ENCODE peak calls at places on chromosomes 6 and 20, in nine cellular contexts. P is NCI-H1105 treated with DMSO at 0.1 percent for 48 hours, H is RPMI8226, F is H4, L is GM04504, W is SHP77, N is NCI-H345, X is KBM-7, C is iPS DF 6.9. Z is an unnamed sample.

GRCh38 chr6:35613762-35614161 is 75.0 kb downstream of the FKBP5 start:
- DNase-seq in P (no peak), H (no peak), F (no peak), L (no peak), W (no peak), N (no peak), X (no peak), C (no peak), Z (no peak)

GRCh38 chr20:11921326-11921725 is 3.6 kb downstream of the BTBD3 start:
- DNase-seq in P (peak; percentile 33), H (peak; percentile 49), F (no peak), L (no peak), W (peak; percentile 20), N (peak; percentile 87), X (no peak), C (no peak), Z (no peak)

GRCh38 chr6:113457751-113458150 is 399.4 kb upstream of the MARCKS start:
- DNase-seq in P (no peak), H (no peak), F (no peak), L (no peak), W (no peak), N (no peak), X (no peak), C (no peak), Z (no peak)

GRCh38 chr20:46062151-46062550 is 27.6 kb downstream of the NCOA5 start:
- DNase-seq in P (no peak), H (no peak), F (no peak), L (no peak), W (no peak), N (no peak), X (no peak), C (no peak), Z (no peak)

GRCh38 chr6:150641398-150642139 is 41.9 kb downstream of the PLEKHG1 start:
- DNase-seq in P (no peak), H (peak; percentile 25), F (no peak), L (no peak), W (no peak), N (no peak), X (peak; percentile 30), C (no peak), Z (peak; percentile 29)

GRCh38 chr6:33428219-33428890 is 8.5 kb downstream of the SYNGAP1 start:
- DNase-seq in P (peak; percentile 7), H (peak; percentile 77), F (peak; percentile 40), L (no peak), W (peak; percentile 49), N (no peak), X (peak; percentile 71), C (no peak), Z (no peak)

GRCh38 chr6:168719901-168720300 is 278.9 kb downstream of the SMOC2 start:
- DNase-seq in P (no peak), H (no peak), F (no peak), L (no peak), W (no peak), N (no peak), X (no peak), C (no peak), Z (no peak)

GRCh38 chr6:165090206-165090605 is 219.2 kb downstream of the C6orf118 start:
- DNase-seq in P (no peak), H (no peak), F (no peak), L (no peak), W (no peak), N (no peak), X (no peak), C (no peak), Z (no peak)

GRCh38 chr6:83696674-83697073 is 12.2 kb downstream of the SNAP91 start:
- DNase-seq in P (peak; percentile 5), H (no peak), F (no peak), L (no peak), W (no peak), N (no peak), X (no peak), C (no peak), Z (no peak)

GRCh38 chr6:26087284-26088115 is at the start of gene HFE:
- DNase-seq in P (no peak), H (no peak), F (peak; percentile 57), L (no peak), W (no peak), N (no peak), X (no peak), C (no peak), Z (peak; percentile 49)

GRCh38 chr6:121847806-121848522 is 412.5 kb downstream of the GJA1 start:
- DNase-seq in P (peak; percentile 76), H (no peak), F (no peak), L (no peak), W (no peak), N (no peak), X (no peak), C (no peak), Z (no peak)

GRCh38 chr20:13868331-13868730 is 83.5 kb downstream of the NDUFAF5 start:
- DNase-seq in P (no peak), H (no peak), F (peak; percentile 31), L (peak; percentile 80), W (no peak), N (no peak), X (no peak), C (no peak), Z (peak; percentile 36)

GRCh38 chr6:148658701-148659100 is 88.1 kb upstream of the UST start:
- DNase-seq in P (no peak), H (no peak), F (peak; percentile 55), L (no peak), W (no peak), N (no peak), X (no peak), C (no peak), Z (no peak)

GRCh38 chr20:63553933-63554290 is at the start of gene FNDC11:
- DNase-seq in P (no peak), H (no peak), F (no peak), L (no peak), W (no peak), N (peak; percentile 55), X (no peak), C (no peak), Z (no peak)

GRCh38 chr6:150177260-150178246 is 34.7 kb downstream of the PPP1R14C start:
- DNase-seq in P (no peak), H (no peak), F (no peak), L (no peak), W (no peak), N (no peak), X (no peak), C (no peak), Z (peak; percentile 60)

GRCh38 chr6:137136065-137136464 is 37.4 kb downstream of the IL22RA2 start:
- DNase-seq in P (no peak), H (no peak), F (no peak), L (no peak), W (no peak), N (no peak), X (peak; percentile 35), C (no peak), Z (no peak)

GRCh38 chr20:5569021-5569420 is 181.2 kb upstream of the SHLD1 start:
- DNase-seq in P (peak; percentile 76), H (peak; percentile 48), F (peak; percentile 33), L (no peak), W (peak; percentile 82), N (peak; percentile 60), X (peak; percentile 66), C (no peak), Z (peak; percentile 4)

GRCh38 chr20:41362748-41363140 is 3.9 kb downstream of the EMILIN3 start:
- DNase-seq in P (no peak), H (peak; percentile 42), F (no peak), L (no peak), W (no peak), N (no peak), X (no peak), C (no peak), Z (no peak)

GRCh38 chr6:5471637-5472430 is 210.5 kb downstream of the FARS2 start:
- DNase-seq in P (peak; percentile 68), H (no peak), F (no peak), L (no peak), W (peak; percentile 66), N (no peak), X (no peak), C (peak; percentile 57), Z (peak; percentile 36)

GRCh38 chr20:48338717-48339116 is 489.1 kb downstream of the PREX1 start:
- DNase-seq in P (no peak), H (no peak), F (no peak), L (peak; percentile 15), W (no peak), N (no peak), X (no peak), C (no peak), Z (peak; percentile 97)

GRCh38 chr6:43125119-43125518 is 46.0 kb upstream of the SRF start:
- DNase-seq in P (no peak), H (no peak), F (no peak), L (peak; percentile 57), W (no peak), N (no peak), X (no peak), C (no peak), Z (peak; percentile 95)

GRCh38 chr20:44111712-44112335 is 75.2 kb downstream of the JPH2 start:
- DNase-seq in P (no peak), H (no peak), F (peak; percentile 21), L (peak; percentile 9), W (no peak), N (no peak), X (no peak), C (no peak), Z (peak; percentile 45)

GRCh38 chr6:70299456-70299855 is 3.4 kb downstream of the COL9A1 start:
- DNase-seq in P (no peak), H (peak; percentile 40), F (no peak), L (no peak), W (no peak), N (no peak), X (peak; percentile 9), C (no peak), Z (peak; percentile 2)

GRCh38 chr6:162572240-162572639 is 155.3 kb downstream of the PRKN start:
- DNase-seq in P (no peak), H (no peak), F (no peak), L (no peak), W (no peak), N (no peak), X (no peak), C (no peak), Z (no peak)

GRCh38 chr6:85476532-85476931 is 26.6 kb downstream of the NT5E start:
- DNase-seq in P (no peak), H (no peak), F (no peak), L (no peak), W (no peak), N (no peak), X (no peak), C (no peak), Z (no peak)

GRCh38 chr6:1007159-1007558 is 304.7 kb upstream of the FOXQ1 start:
- DNase-seq in P (no peak), H (no peak), F (no peak), L (no peak), W (no peak), N (no peak), X (no peak), C (no peak), Z (no peak)